ENCODE peak calls at places on chromosomes 5 and 9, in six cellular contexts. One of them, this sample, is unnamed.

GRCh38 chr5:73363911-73364730 is 84.5 kb downstream of the FOXD1 start:
- DNase-seq in fibroblast of lung: peak
- DNase-seq in dorsolateral prefrontal cortex: no peak
- DNase-seq in HuH-7: no peak
- DNase-seq in non-pigmented ciliary epithelial cell: no peak
- DNase-seq in thoracic aorta: no peak
- DNase-seq in this sample: no peak

GRCh38 chr9:93668261-93668871 is 92.0 kb downstream of the PHF2 start:
- DNase-seq in fibroblast of lung: no peak
- DNase-seq in dorsolateral prefrontal cortex: peak
- DNase-seq in HuH-7: no peak
- DNase-seq in non-pigmented ciliary epithelial cell: no peak
- DNase-seq in thoracic aorta: no peak
- DNase-seq in this sample: no peak

GRCh38 chr5:102974177-102974576 is 145.8 kb downstream of the GIN1 start:
- DNase-seq in fibroblast of lung: no peak
- DNase-seq in dorsolateral prefrontal cortex: no peak
- DNase-seq in HuH-7: no peak
- DNase-seq in non-pigmented ciliary epithelial cell: no peak
- DNase-seq in thoracic aorta: no peak
- DNase-seq in this sample: no peak

GRCh38 chr5:127801751-127802476 is 98.7 kb downstream of the CCDC192 start:
- DNase-seq in fibroblast of lung: peak
- DNase-seq in dorsolateral prefrontal cortex: no peak
- DNase-seq in HuH-7: peak
- DNase-seq in non-pigmented ciliary epithelial cell: no peak
- DNase-seq in thoracic aorta: no peak
- DNase-seq in this sample: no peak

GRCh38 chr5:41794478-41794877 is 75.7 kb downstream of the OXCT1 start:
- DNase-seq in fibroblast of lung: peak
- DNase-seq in dorsolateral prefrontal cortex: no peak
- DNase-seq in HuH-7: no peak
- DNase-seq in non-pigmented ciliary epithelial cell: peak
- DNase-seq in thoracic aorta: peak
- DNase-seq in this sample: no peak

GRCh38 chr9:117466111-117466510 is 51.3 kb upstream of the ASTN2 start:
- DNase-seq in fibroblast of lung: no peak
- DNase-seq in dorsolateral prefrontal cortex: no peak
- DNase-seq in HuH-7: no peak
- DNase-seq in non-pigmented ciliary epithelial cell: no peak
- DNase-seq in thoracic aorta: no peak
- DNase-seq in this sample: no peak

GRCh38 chr5:82165740-82166530 is 112.2 kb downstream of the RPS23 start:
- DNase-seq in fibroblast of lung: peak
- DNase-seq in dorsolateral prefrontal cortex: peak
- DNase-seq in HuH-7: peak
- DNase-seq in non-pigmented ciliary epithelial cell: peak
- DNase-seq in thoracic aorta: peak
- DNase-seq in this sample: peak

GRCh38 chr9:18795947-18796705 is 236.9 kb downstream of the SAXO1 start:
- DNase-seq in fibroblast of lung: peak
- DNase-seq in dorsolateral prefrontal cortex: no peak
- DNase-seq in HuH-7: no peak
- DNase-seq in non-pigmented ciliary epithelial cell: peak
- DNase-seq in thoracic aorta: no peak
- DNase-seq in this sample: no peak

GRCh38 chr5:180525363-180525762 is 31.2 kb downstream of the CNOT6 start:
- DNase-seq in fibroblast of lung: no peak
- DNase-seq in dorsolateral prefrontal cortex: no peak
- DNase-seq in HuH-7: no peak
- DNase-seq in non-pigmented ciliary epithelial cell: no peak
- DNase-seq in thoracic aorta: no peak
- DNase-seq in this sample: no peak

GRCh38 chr5:20105915-20106314 is 117.9 kb upstream of the CDH18 start:
- DNase-seq in fibroblast of lung: no peak
- DNase-seq in dorsolateral prefrontal cortex: no peak
- DNase-seq in HuH-7: no peak
- DNase-seq in non-pigmented ciliary epithelial cell: no peak
- DNase-seq in thoracic aorta: no peak
- DNase-seq in this sample: no peak

GRCh38 chr5:43649256-43649655 is 46.3 kb downstream of the NNT start:
- DNase-seq in fibroblast of lung: peak
- DNase-seq in dorsolateral prefrontal cortex: no peak
- DNase-seq in HuH-7: no peak
- DNase-seq in non-pigmented ciliary epithelial cell: peak
- DNase-seq in thoracic aorta: no peak
- DNase-seq in this sample: no peak

GRCh38 chr9:87751423-87751822 is 25.5 kb downstream of the CTSL start:
- DNase-seq in fibroblast of lung: no peak
- DNase-seq in dorsolateral prefrontal cortex: no peak
- DNase-seq in HuH-7: no peak
- DNase-seq in non-pigmented ciliary epithelial cell: no peak
- DNase-seq in thoracic aorta: no peak
- DNase-seq in this sample: no peak

GRCh38 chr5:141934099-141934844 is 10.6 kb downstream of the DELE1 start:
- DNase-seq in fibroblast of lung: peak
- DNase-seq in dorsolateral prefrontal cortex: no peak
- DNase-seq in HuH-7: no peak
- DNase-seq in non-pigmented ciliary epithelial cell: no peak
- DNase-seq in thoracic aorta: peak
- DNase-seq in this sample: no peak

GRCh38 chr5:109743770-109744212 is 54.1 kb downstream of the MAN2A1 start:
- DNase-seq in fibroblast of lung: peak
- DNase-seq in dorsolateral prefrontal cortex: no peak
- DNase-seq in HuH-7: no peak
- DNase-seq in non-pigmented ciliary epithelial cell: peak
- DNase-seq in thoracic aorta: no peak
- DNase-seq in this sample: no peak

GRCh38 chr5:149609640-149610297 is 28.5 kb downstream of the ARHGEF37 start:
- DNase-seq in fibroblast of lung: no peak
- DNase-seq in dorsolateral prefrontal cortex: no peak
- DNase-seq in HuH-7: no peak
- DNase-seq in non-pigmented ciliary epithelial cell: no peak
- DNase-seq in thoracic aorta: no peak
- DNase-seq in this sample: no peak

GRCh38 chr9:121929893-121930875 is 162.9 kb downstream of the TTLL11 start:
- DNase-seq in fibroblast of lung: no peak
- DNase-seq in dorsolateral prefrontal cortex: no peak
- DNase-seq in HuH-7: peak
- DNase-seq in non-pigmented ciliary epithelial cell: no peak
- DNase-seq in thoracic aorta: no peak
- DNase-seq in this sample: no peak